ENCODE peak calls at places on chromosomes 11 and 22, in four cellular contexts. Q is CD4-positive, alpha-beta T cell; C is foreskin fibroblast; N is fibroblast of lung. W is an unnamed sample.
A peak's percentile ranks its signal among the peaks of the same experiment; 100 is the strongest.

GRCh38 chr11:8250446-8250845 is 13.2 kb downstream of the LMO1 start:
- DNase-seq in Q (no peak), C (no peak), N (no peak), W (no peak)

GRCh38 chr11:105229758-105230157 is 90.2 kb upstream of the CARD18 start:
- DNase-seq in Q (no peak), C (no peak), N (peak; percentile 57), W (no peak)

GRCh38 chr11:6634534-6634933 is 15.3 kb upstream of the TPP1 start:
- DNase-seq in Q (no peak), C (no peak), N (no peak), W (no peak)

GRCh38 chr22:38240734-38241252 is 32.0 kb downstream of the TMEM184B start:
- DNase-seq in Q (no peak), C (no peak), N (peak; percentile 77), W (no peak)

GRCh38 chr11:128686745-128687177 is 7.1 kb upstream of the FLI1 start:
- DNase-seq in Q (peak; percentile 53), C (peak; percentile 60), N (peak; percentile 34), W (no peak)

GRCh38 chr11:3686751-3687150 is 15.6 kb upstream of the CHRNA10 start:
- DNase-seq in Q (no peak), C (no peak), N (no peak), W (no peak)

GRCh38 chr22:38815844-38816243 is 21.9 kb upstream of the DNAL4 start:
- DNase-seq in Q (no peak), C (no peak), N (no peak), W (no peak)

GRCh38 chr22:37206841-37207821 is 5.1 kb downstream of the SSTR3 start:
- DNase-seq in Q (no peak), C (no peak), N (no peak), W (no peak)

GRCh38 chr11:69888671-69889076 is 69.5 kb upstream of the FGF3 start:
- DNase-seq in Q (peak; percentile 61), C (peak; percentile 35), N (peak; percentile 57), W (peak; percentile 88)

GRCh38 chr11:67484847-67485311 is 2.1 kb downstream of the AIP start:
- DNase-seq in Q (peak; percentile 56), C (no peak), N (no peak), W (no peak)

GRCh38 chr11:94925422-94926270 is 47.7 kb downstream of the CWC15 start:
- DNase-seq in Q (no peak), C (peak; percentile 5), N (no peak), W (no peak)

GRCh38 chr11:23320131-23320530 is 459.9 kb upstream of the CCDC179 start:
- DNase-seq in Q (no peak), C (no peak), N (no peak), W (no peak)

GRCh38 chr11:9562716-9563115 is 10.8 kb upstream of the WEE1 start:
- DNase-seq in Q (no peak), C (no peak), N (no peak), W (no peak)

GRCh38 chr22:36358533-36359171 is 29.1 kb downstream of the MYH9 start:
- DNase-seq in Q (no peak), C (no peak), N (peak; percentile 59), W (no peak)

GRCh38 chr11:73194034-73194507 is 24.0 kb upstream of the P2RY2 start:
- DNase-seq in Q (no peak), C (no peak), N (no peak), W (no peak)

GRCh38 chr11:77346906-77347603 is 45.6 kb upstream of the GDPD4 start:
- DNase-seq in Q (no peak), C (peak; percentile 64), N (peak; percentile 67), W (no peak)

GRCh38 chr22:22907551-22908494 is 20.2 kb downstream of the IGLL5 start:
- DNase-seq in Q (no peak), C (no peak), N (no peak), W (no peak)

GRCh38 chr22:47600281-47600680 is 837.8 kb downstream of the TBC1D22A start:
- DNase-seq in Q (no peak), C (no peak), N (no peak), W (no peak)

GRCh38 chr11:119739975-119740374 is 11.0 kb upstream of the NECTIN1 start:
- DNase-seq in Q (no peak), C (no peak), N (no peak), W (no peak)

GRCh38 chr11:12765428-12765827 is 91.2 kb downstream of the TEAD1 start:
- DNase-seq in Q (no peak), C (peak; percentile 22), N (peak; percentile 76), W (no peak)

GRCh38 chr22:22681221-22681739 is 36.9 kb downstream of the GGTLC2 start:
- DNase-seq in Q (no peak), C (no peak), N (peak; percentile 42), W (no peak)

GRCh38 chr11:223026-223789 is 12.9 kb downstream of the SIRT3 start:
- DNase-seq in Q (no peak), C (peak; percentile 24), N (peak; percentile 39), W (no peak)

GRCh38 chr22:49330421-49331222 is 497.1 kb downstream of the BRD1 start:
- DNase-seq in Q (no peak), C (no peak), N (no peak), W (no peak)

GRCh38 chr22:28983190-28983589 is 78.4 kb downstream of the C22orf31 start:
- DNase-seq in Q (no peak), C (no peak), N (no peak), W (no peak)

GRCh38 chr11:78418584-78419211 is 1.1 kb upstream of the GAB2 start:
- DNase-seq in Q (no peak), C (no peak), N (no peak), W (no peak)

GRCh38 chr11:64319421-64319761 is 1.5 kb downstream of the PRDX5 start:
- DNase-seq in Q (no peak), C (no peak), N (no peak), W (no peak)

GRCh38 chr11:86917577-86917976 is 37.6 kb downstream of the FZD4 start:
- DNase-seq in Q (no peak), C (no peak), N (no peak), W (no peak)

GRCh38 chr11:86916330-86916729 is 38.9 kb downstream of the FZD4 start:
- DNase-seq in Q (no peak), C (peak; percentile 52), N (peak; percentile 66), W (no peak)

GRCh38 chr11:86918943-86919342 is 36.3 kb downstream of the FZD4 start:
- DNase-seq in Q (no peak), C (no peak), N (no peak), W (no peak)

GRCh38 chr11:86922225-86922624 is 33.0 kb downstream of the FZD4 start:
- DNase-seq in Q (no peak), C (no peak), N (no peak), W (no peak)

DNA sequence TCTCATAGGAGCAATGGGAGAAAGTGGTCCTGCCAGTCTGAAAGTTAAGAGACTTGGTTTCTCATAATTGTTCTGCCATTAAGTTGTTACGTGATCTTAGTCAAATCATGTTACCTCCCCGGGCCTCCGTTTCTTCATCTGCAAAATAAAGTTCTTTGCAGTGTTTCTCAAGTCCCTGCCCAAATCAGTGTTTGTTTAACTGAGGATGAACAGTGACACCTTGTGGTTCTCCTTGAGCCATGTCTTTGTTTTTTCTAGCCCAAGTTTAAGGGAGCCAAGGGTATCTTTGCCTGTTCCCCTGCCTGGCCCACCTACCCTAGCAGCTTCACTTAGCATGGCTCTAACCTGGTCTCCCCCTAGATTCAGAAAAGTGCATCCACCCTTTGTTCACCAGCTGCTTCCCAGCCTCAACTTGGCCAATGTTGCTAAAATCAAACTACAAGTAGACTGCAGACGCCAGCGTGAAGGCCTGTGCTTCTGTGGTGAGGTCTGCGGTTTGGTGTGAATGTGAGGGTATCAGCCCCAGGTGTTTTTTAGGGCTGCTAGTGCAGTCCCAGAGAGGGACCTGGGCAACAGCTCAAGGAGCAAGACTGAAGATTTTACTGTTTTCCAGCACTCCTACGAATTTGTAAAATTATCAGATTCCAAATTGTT is 35.5 kb downstream of the FZD4 start:
- DNase-seq in Q (no peak), C (peak; percentile 61), N (peak; percentile 86), W (no peak)
- TF ChIP-seq CTCF in Q (no peak), C (peak; percentile 65), N (peak; percentile 63), W (peak; percentile 75)

GRCh38 chr22:43826142-43827093 is 14.3 kb upstream of the EFCAB6 start:
- DNase-seq in Q (no peak), C (peak; percentile 49), N (peak; percentile 86), W (no peak)
- TF ChIP-seq CTCF in Q (no peak), C (peak; percentile 44), N (peak; percentile 43), W (no peak)

DNA sequence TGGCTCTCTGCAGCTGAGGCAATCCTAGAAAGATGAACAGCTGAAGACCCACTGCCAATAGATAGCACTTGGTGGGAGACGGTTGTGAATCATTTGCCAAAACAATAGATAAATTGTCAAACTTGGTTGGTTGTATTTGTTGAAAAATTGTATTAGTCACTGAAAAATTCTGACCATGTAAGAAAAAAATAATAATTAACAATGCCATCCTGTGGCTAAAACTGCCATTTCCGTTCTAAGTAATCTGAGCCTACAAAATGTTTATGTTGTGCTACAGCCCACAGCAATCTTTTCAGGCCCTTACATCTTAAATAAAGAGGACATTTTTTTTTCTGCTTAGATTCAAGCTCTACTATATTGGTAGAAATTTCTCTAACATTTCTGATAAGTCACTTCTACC is 103.2 kb upstream of the ANO3 start:
- DNase-seq in Q (no peak), C (peak; percentile 40), N (no peak), W (no peak)
- TF ChIP-seq CTCF in Q (no peak), C (no peak), N (no peak), W (no peak)

GRCh38 chr22:45077826-45078334 is 68.1 kb upstream of the PHF21B start:
- DNase-seq in Q (no peak), C (no peak), N (no peak), W (no peak)

GRCh38 chr22:45083659-45084305 is 74.0 kb upstream of the PHF21B start:
- DNase-seq in Q (no peak), C (peak; percentile 66), N (peak; percentile 43), W (no peak)

GRCh38 chr22:45087802-45088201 is 75.9 kb upstream of the NUP50 start:
- DNase-seq in Q (no peak), C (no peak), N (no peak), W (no peak)

GRCh38 chr22:45084400-45084920 is 74.7 kb upstream of the PHF21B start:
- DNase-seq in Q (no peak), C (no peak), N (no peak), W (no peak)

DNA sequence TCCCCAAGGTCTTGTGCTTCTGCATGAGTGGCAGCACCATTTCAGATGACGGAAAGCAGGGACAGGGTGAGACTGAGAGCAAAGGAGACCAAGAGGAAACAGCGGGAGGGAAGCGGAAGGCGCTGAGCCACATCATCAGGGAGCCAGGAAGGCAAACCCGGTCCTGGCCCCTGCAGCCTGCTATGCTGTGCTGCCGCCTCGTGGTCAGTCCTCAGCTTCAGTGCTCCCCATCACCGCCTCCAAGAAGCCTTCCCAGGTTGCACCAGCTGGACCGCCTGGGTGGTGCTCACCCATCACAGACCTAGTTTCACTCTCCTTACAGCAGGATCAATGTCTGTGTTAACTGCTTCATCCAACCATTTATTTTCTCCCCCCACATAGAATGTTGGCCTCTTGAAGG is 73.0 kb upstream of the PHF21B start:
- DNase-seq in Q (no peak), C (no peak), N (no peak), W (peak; percentile 16)
- TF ChIP-seq CTCF in Q (no peak), C (peak; percentile 25), N (no peak), W (peak; percentile 41)

GRCh38 chr11:103964390-103964789 is 72.0 kb upstream of the DDI1 start:
- DNase-seq in Q (no peak), C (no peak), N (no peak), W (no peak)
- TF ChIP-seq CTCF in Q (no peak), C (no peak), N (no peak), W (peak; percentile 19)

GRCh38 chr22:24189249-24190158 is 8.2 kb downstream of the SUSD2 start:
- DNase-seq in Q (peak; percentile 25), C (peak; percentile 62), N (peak; percentile 60), W (peak; percentile 65)
- TF ChIP-seq CTCF in Q (peak; percentile 47), C (peak; percentile 93), N (peak; percentile 94), W (peak; percentile 81)

W was measured in neural crest cell.